ENCODE peak calls at places on chromosomes 5 and 9, in four cellular contexts. O, F, E and P are unnamed samples.

GRCh38 chr5:179224741-179225140 is 120.5 kb downstream of the ADAMTS2 start:
- DNase-seq in E (no peak), F (no peak), O (no peak), P (no peak)

GRCh38 chr9:30522486-30522885 is 1862.0 kb upstream of the ACO1 start:
- DNase-seq in F (no peak), E (no peak), O (no peak), P (no peak)

GRCh38 chr5:16043349-16043748 is 136.2 kb downstream of the MARCHF11 start:
- DNase-seq in O (no peak), F (no peak), E (no peak), P (no peak)

GRCh38 chr9:120715331-120715924 is 1.2 kb upstream of the MEGF9 start:
- DNase-seq in F (no peak), E (no peak), O (peak; percentile 89), P (peak; percentile 9)

GRCh38 chr5:168931638-168932345 is 352.6 kb upstream of the PANK3 start:
- DNase-seq in F (peak; percentile 81), E (peak; percentile 71), O (peak; percentile 95), P (no peak)

GRCh38 chr5:77518304-77518703 is 26.2 kb upstream of the WDR41 start:
- DNase-seq in E (no peak), O (peak; percentile 21), F (peak; percentile 42), P (no peak)

GRCh38 chr9:104682642-104683041 is 11.7 kb upstream of the OR13D1 start:
- DNase-seq in O (peak; percentile 70), F (peak; percentile 78), E (peak; percentile 11), P (peak; percentile 8)

GRCh38 chr9:90815944-90816357 is 14.3 kb downstream of the SYK start:
- DNase-seq in E (no peak), O (no peak), F (no peak), P (no peak)

GRCh38 chr9:121612511-121612998 is 38.9 kb upstream of the DAB2IP start:
- DNase-seq in F (peak; percentile 73), E (no peak), O (no peak), P (no peak)

GRCh38 chr9:37364136-37364535 is 58.4 kb upstream of the GRHPR start:
- DNase-seq in E (no peak), O (no peak), F (no peak), P (no peak)

GRCh38 chr9:37369671-37370070 is 52.8 kb upstream of the GRHPR start:
- DNase-seq in O (no peak), F (no peak), E (no peak), P (no peak)

GRCh38 chr9:37363124-37363523 is 59.4 kb upstream of the GRHPR start:
- DNase-seq in O (no peak), F (no peak), E (no peak), P (no peak)

GRCh38 chr9:37362430-37362829 is 60.1 kb upstream of the GRHPR start:
- DNase-seq in F (no peak), O (no peak), E (no peak), P (no peak)

GRCh38 chr9:37364751-37365360 is 57.6 kb upstream of the GRHPR start:
- DNase-seq in F (peak; percentile 14), E (no peak), O (peak; percentile 7), P (peak; percentile 36)
- TF ChIP-seq CTCF in F (peak; percentile 10), E (peak; percentile 24), O (peak; percentile 24), P (peak; percentile 42)

DNA sequence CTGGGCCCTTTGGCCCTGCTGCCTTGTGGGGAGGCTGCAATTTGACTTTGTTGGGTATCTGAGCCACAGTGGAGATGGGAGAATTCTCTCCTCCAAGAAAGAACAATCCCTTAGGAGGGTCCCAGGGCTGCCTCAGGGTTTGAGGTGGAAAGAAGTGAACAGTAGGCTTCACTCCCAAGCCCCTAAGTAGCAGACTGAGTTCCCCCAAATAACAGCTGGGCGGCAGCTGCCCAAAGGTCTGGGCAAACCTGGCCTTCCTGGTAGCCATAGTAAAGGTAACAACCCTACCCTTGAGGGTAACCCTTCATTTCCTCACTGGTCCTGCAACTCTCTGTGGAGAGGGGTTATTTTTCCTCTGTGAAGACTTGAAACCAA is 746 bp downstream of the RGS3 start:
- DNase-seq in E (no peak), O (no peak), F (no peak), P (no peak)
- TF ChIP-seq CTCF in E (no peak), O (no peak), F (no peak), P (no peak)

DNA sequence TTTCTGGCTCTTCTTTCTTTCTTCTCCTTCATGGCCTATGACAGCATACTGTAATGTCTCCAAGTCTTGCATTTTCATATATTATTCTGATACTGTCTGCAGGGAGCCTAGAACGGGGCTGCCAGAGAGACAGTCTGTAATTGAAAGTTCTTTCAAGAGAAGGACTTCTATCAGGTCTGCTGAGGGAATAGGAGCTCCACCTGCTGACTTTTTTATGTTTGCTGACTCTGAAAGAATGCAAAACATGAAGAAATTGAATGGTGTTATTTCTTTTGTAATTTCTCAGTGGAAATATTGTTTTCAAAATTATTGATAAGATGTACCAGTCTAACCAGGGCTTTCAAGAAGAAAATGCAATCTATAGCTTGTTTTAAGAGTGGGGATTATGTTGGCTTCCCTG is 121.9 kb upstream of the RFX3 start:
- DNase-seq in F (no peak), E (no peak), O (no peak), P (no peak)
- TF ChIP-seq CTCF in F (no peak), E (no peak), O (no peak), P (no peak)

DNA sequence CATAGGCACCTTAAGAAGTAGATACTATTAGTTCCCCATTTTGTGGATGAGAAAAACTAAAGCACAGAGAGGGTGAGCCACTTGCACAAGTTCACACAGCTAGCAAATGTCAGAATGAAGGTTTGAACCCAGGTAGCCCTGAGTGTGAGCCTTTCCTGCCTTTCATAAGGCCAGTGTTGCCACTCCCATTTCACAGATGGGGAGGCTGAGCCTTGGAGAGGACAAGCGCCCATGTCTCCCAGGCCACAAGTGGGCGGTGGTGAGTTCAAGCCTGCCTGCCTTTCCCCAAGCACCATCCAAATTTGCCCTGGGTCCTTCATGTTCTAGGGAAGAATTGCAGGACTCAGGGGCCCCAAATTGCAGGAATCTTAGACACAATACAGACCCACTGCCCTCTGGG is 50.6 kb downstream of the LHX2 start:
- DNase-seq in O (no peak), E (no peak), F (no peak), P (no peak)
- TF ChIP-seq CTCF in O (peak; percentile 33), E (peak; percentile 26), F (no peak), P (no peak)

GRCh38 chr5:139368613-139369012 is 14.5 kb downstream of the SLC23A1 start:
- DNase-seq in F (no peak), E (no peak), O (no peak), P (no peak)
- TF ChIP-seq CTCF in F (no peak), E (no peak), O (peak; percentile 10), P (no peak)

DNA sequence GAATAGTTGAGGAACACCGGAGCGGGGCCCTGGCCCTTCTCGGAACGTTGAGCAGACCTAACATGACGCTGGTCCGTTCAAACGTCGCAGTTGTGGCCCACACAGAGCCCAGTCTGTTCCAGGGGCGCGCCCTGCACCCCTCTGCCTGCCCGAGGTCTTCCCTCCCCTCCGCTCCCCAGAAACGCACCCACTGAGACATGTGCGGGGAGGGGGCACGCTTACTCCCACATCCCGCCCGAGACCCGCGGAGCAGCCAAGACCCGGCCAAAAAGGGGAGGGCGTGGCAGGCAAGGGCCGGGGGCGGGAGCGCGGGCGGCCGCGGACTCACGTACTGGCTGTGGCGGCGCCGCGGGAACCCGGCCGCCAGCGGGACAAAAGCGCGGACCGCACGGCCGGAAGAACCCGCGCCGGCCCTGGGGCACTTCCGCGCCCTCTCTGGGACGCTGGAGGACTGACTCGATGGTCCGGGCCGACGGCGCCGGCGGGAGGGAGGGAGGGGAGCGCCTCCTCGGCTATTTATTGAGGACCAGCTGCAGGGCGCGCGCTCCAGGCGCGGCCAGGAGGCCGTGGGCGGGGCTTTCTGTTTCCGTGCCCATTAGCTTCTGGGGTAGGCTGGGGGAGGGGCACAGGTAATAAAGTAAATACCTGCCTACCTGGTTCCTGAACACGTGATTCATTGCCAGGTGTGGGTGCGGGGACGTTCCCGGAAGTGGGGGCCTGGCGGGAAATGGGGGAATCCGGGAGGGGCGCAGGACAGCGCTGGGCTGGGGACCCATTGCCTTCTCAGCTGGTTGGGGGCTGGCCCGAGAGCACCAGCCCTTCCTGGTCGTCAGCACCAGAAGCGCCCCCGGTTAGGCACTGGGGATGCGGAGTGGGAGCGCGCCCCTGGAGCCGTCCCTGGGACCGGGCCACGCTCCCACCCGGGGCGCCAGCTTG is at the start of gene ZFP62:
- DNase-seq in E (peak; percentile 40), F (peak; percentile 95), O (peak; percentile 84), P (peak; percentile 91)
- TF ChIP-seq CTCF in E (no peak), F (no peak), O (no peak), P (peak; percentile 13)